ENCODE peak calls at places on chromosomes 7 and 10, in six cellular contexts. T is left ventricle myocardium inferior, A is ascending aorta, Z is lower lobe of right lung, I is omental fat pad, E is fibroblast of the aortic adventitia. D is an unnamed sample.
A peak's percentile ranks its signal among the peaks of the same experiment; 100 is the strongest.

GRCh38 chr10:68804692-68805091 is 22.6 kb upstream of the STOX1 start:
- DNase-seq in T (no peak), A (no peak), Z (no peak), I (no peak), E (no peak), D (no peak)

GRCh38 chr10:24826022-24826421 is 102.3 kb upstream of the ARHGAP21 start:
- DNase-seq in T (no peak), A (no peak), Z (no peak), I (no peak), E (peak; percentile 87), D (peak; percentile 1)

GRCh38 chr7:65872776-65873581 is at the start of gene VKORC1L1:
- DNase-seq in T (peak; percentile 96), A (peak; percentile 84), Z (peak; percentile 97), I (peak; percentile 65), E (peak; percentile 83), D (peak; percentile 97)

GRCh38 chr7:101402081-101402779 is 39.6 kb downstream of the COL26A1 start:
- DNase-seq in T (no peak), A (no peak), Z (no peak), I (no peak), E (peak; percentile 56), D (no peak)

GRCh38 chr7:69211739-69212138 is 386.5 kb upstream of the AUTS2 start:
- DNase-seq in T (no peak), A (no peak), Z (no peak), I (no peak), E (no peak), D (peak; percentile 36)

GRCh38 chr7:1396195-1396594 is 63.1 kb downstream of the MICALL2 start:
- DNase-seq in T (no peak), A (no peak), Z (no peak), I (no peak), E (no peak), D (no peak)

GRCh38 chr7:106397994-106398393 is 113.2 kb upstream of the NAMPT start:
- DNase-seq in T (no peak), A (no peak), Z (no peak), I (no peak), E (no peak), D (no peak)

GRCh38 chr7:43454936-43455518 is 127.9 kb upstream of the STK17A start:
- DNase-seq in T (no peak), A (no peak), Z (no peak), I (no peak), E (peak; percentile 62), D (peak; percentile 54)

GRCh38 chr7:110868458-110868857 is 222.5 kb upstream of the LRRN3 start:
- DNase-seq in T (no peak), A (no peak), Z (no peak), I (no peak), E (no peak), D (no peak)

GRCh38 chr7:17781491-17782215 is 158.6 kb downstream of the SNX13 start:
- DNase-seq in T (no peak), A (no peak), Z (no peak), I (no peak), E (peak; percentile 90), D (no peak)

GRCh38 chr7:27689045-27689877 is 26.6 kb upstream of the HIBADH start:
- DNase-seq in T (no peak), A (no peak), Z (no peak), I (no peak), E (peak; percentile 72), D (peak; percentile 88)
- TF ChIP-seq CTCF in T (peak; percentile 46), A (no peak), Z (peak; percentile 43), I (no peak), E (peak; percentile 52), D (peak; percentile 75)

DNA sequence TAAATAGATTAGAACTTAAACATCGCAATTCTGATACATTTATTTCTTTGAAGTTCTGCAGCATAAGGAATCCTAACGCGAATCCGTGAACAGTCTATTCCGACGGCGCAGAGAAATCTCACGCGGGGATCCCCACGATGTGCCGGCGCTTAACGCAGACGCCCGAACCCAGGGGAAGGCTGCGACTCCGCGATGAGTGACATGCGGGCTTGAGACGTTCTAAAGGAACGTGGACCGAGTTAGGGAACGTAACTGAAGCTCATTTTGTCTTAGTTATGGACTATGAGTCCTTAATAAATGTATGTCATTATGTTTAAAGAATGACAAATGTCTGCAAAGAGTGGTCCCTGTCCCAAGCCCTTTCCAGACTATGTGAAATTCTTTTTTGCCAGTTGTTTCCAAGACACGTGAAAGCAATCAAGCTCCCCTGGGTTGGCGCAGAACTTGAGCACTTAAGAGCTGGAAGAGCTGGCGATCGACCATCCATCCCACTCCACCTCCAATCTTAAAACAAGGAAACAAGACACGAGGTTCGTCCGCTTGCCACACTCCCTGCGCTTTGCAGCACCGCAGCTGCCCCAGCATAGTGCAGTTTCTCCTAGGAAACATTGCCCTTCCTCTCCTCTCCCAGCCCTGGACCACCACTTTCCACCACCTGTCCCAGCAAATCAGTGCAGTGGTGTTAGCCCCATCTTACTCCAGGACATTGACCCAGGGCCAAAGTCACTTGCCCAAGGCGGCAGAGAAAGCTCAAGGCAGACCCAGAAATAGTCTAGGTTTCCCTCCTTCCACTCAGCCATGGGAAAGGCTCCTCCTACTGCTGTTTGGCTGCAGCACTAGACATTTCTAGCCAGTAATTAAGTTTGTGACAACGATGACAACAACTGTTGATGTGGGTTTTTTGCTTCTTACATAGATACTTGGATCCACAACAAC is 1.2 kb upstream of the PARD3 start:
- DNase-seq in T (no peak), A (no peak), Z (no peak), I (no peak), E (peak; percentile 40), D (peak; percentile 38)
- TF ChIP-seq CTCF in T (peak; percentile 30), A (no peak), Z (no peak), I (no peak), E (no peak), D (no peak)

GRCh38 chr10:116287906-116288501 is 15.0 kb upstream of the GFRA1 start:
- DNase-seq in T (no peak), A (no peak), Z (no peak), I (no peak), E (peak; percentile 70), D (peak; percentile 56)
- TF ChIP-seq CTCF in T (peak; percentile 79), A (peak; percentile 68), Z (peak; percentile 59), I (no peak), E (peak; percentile 61), D (peak; percentile 55)

DNA sequence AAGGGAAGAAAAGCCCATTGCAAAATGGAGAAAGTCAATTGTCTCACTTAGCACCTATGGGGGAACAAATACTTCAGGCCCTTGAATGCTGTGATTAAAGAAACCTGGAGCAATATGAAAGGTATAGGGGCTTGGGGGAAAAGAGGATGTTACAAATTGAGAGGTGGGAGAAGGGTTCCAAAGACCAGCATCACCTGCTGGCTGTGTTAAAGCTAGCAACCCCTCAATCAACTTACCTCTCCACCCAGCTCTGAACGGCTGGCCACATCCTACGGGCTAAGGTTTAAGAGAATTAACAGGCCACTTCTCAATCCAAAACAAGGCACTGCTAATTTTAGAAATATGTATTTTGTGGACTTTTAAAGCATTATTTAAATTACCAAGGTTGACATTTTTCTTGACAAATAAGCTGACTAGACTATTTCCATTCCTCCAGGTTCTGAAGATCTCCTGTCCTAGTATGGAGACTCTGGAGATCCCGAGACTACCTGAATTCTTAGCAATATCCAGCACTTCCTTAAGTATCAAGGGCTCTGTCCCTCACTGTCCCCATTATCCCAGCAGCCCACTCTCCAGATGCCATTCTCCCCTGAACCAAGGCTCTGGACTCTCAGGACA is 976 bp upstream of the H2BK1 start:
- DNase-seq in T (no peak), A (no peak), Z (no peak), I (no peak), E (no peak), D (no peak)
- TF ChIP-seq CTCF in T (no peak), A (no peak), Z (no peak), I (no peak), E (no peak), D (no peak)

GRCh38 chr10:84715911-84716310 is 387.5 kb downstream of the CCSER2 start:
- DNase-seq in T (no peak), A (no peak), Z (no peak), I (no peak), E (no peak), D (peak; percentile 61)
- TF ChIP-seq CTCF in T (no peak), A (no peak), Z (peak; percentile 39), I (no peak), E (no peak), D (peak; percentile 97)

D was measured in NB4.